ENCODE peak calls at places on chromosomes 16 and 17, in eight cellular contexts. S is ELR; T is NCI-H1092 treated with DMSO at 0.1 percent for 48 hours; Q is stimulated activated CD4-positive, alpha-beta T cell treated with anti-CD3 and anti-CD28 coated beads, Interleukin-1b, Interleukin-23, amount 100 ng/mL, for 1 hour; G is amygdala; L is ELF-1; F is activated CD4-positive, alpha-beta T cell treated with anti-CD3 and anti-CD28 coated beads, Interleukin-2, amount 50 U/mL, for 1 hour; M is WTC11. I is an unnamed sample.

GRCh38 chr17:32558997-32559650 is 72.3 kb downstream of the CDK5R1 start:
- DNase-seq in S (no peak), T (no peak), Q (no peak), G (no peak), L (no peak), F (no peak), M (no peak), I (no peak)

GRCh38 chr16:180101-180920 is at the start of gene HBQ1:
- DNase-seq in S (peak; percentile 11), T (peak; percentile 46), Q (no peak), G (no peak), L (peak; percentile 39), F (peak; percentile 30), M (peak; percentile 60), I (no peak)

GRCh38 chr17:56146005-56146404 is 7.3 kb upstream of the ANKFN1 start:
- DNase-seq in S (no peak), T (no peak), Q (no peak), G (no peak), L (no peak), F (no peak), M (no peak), I (no peak)

GRCh38 chr17:77571562-77571981 is 386.9 kb upstream of the TNRC6C start:
- DNase-seq in S (no peak), T (no peak), Q (no peak), G (no peak), L (no peak), F (peak; percentile 6), M (no peak), I (peak; percentile 65)

GRCh38 chr16:16150117-16150877 is 73.0 kb downstream of the ABCC6 start:
- DNase-seq in S (no peak), T (peak; percentile 82), Q (no peak), G (peak; percentile 37), L (no peak), F (no peak), M (no peak), I (peak; percentile 85)

GRCh38 chr17:19003966-19004600 is 481 bp downstream of the FAM83G start:
- DNase-seq in S (peak; percentile 78), T (no peak), Q (peak; percentile 12), G (no peak), L (peak; percentile 60), F (peak; percentile 38), M (peak; percentile 62), I (no peak)

GRCh38 chr16:56339431-56340195 is 85.7 kb downstream of the AMFR start:
- DNase-seq in S (no peak), T (no peak), Q (no peak), G (no peak), L (no peak), F (no peak), M (no peak), I (no peak)

GRCh38 chr16:81026429-81026828 is 9.2 kb upstream of the ATMIN start:
- DNase-seq in S (no peak), T (no peak), Q (no peak), G (no peak), L (no peak), F (no peak), M (no peak), I (no peak)

GRCh38 chr16:86708431-86708830 is 130.1 kb downstream of the FOXL1 start:
- DNase-seq in S (no peak), T (no peak), Q (no peak), G (no peak), L (no peak), F (no peak), M (no peak), I (no peak)

GRCh38 chr16:89847056-89847929 is 19.0 kb downstream of the SPIRE2 start:
- DNase-seq in S (no peak), T (peak; percentile 10), Q (no peak), G (no peak), L (no peak), F (no peak), M (no peak), I (no peak)

GRCh38 chr16:81723098-81723723 is 55.9 kb upstream of the PLCG2 start:
- DNase-seq in S (peak; percentile 91), T (peak; percentile 82), Q (no peak), G (no peak), L (peak; percentile 55), F (no peak), M (no peak), I (peak; percentile 46)

GRCh38 chr17:48510761-48511604 is 19.8 kb downstream of the HOXB1 start:
- DNase-seq in S (peak; percentile 54), T (no peak), Q (no peak), G (no peak), L (no peak), F (peak; percentile 20), M (no peak), I (no peak)

GRCh38 chr17:73986641-73987177 is 216.8 kb upstream of the RPL38 start:
- DNase-seq in S (no peak), T (no peak), Q (no peak), G (no peak), L (no peak), F (no peak), M (no peak), I (no peak)

GRCh38 chr16:2813661-2814288 is 3.3 kb upstream of the PRSS21 start:
- DNase-seq in S (no peak), T (no peak), Q (no peak), G (no peak), L (no peak), F (no peak), M (no peak), I (no peak)

GRCh38 chr16:87235810-87236515 is 81.2 kb downstream of the C16orf95 start:
- DNase-seq in S (no peak), T (no peak), Q (no peak), G (no peak), L (no peak), F (no peak), M (peak; percentile 35), I (no peak)

GRCh38 chr17:48578616-48579560 is 738 bp upstream of the HOXB4 start:
- DNase-seq in S (no peak), T (no peak), Q (no peak), G (no peak), L (no peak), F (no peak), M (no peak), I (no peak)

GRCh38 chr16:11972128-11972527 is 4.4 kb upstream of the SNX29 start:
- DNase-seq in S (peak; percentile 40), T (no peak), Q (no peak), G (no peak), L (peak; percentile 38), F (no peak), M (peak; percentile 18), I (peak; percentile 31)

GRCh38 chr17:40309031-40309937 is at the start of gene RARA:
- DNase-seq in S (no peak), T (peak; percentile 57), Q (no peak), G (no peak), L (peak; percentile 71), F (no peak), M (peak; percentile 83), I (peak; percentile 83)

GRCh38 chr17:55308613-55309332 is 44.0 kb downstream of the HLF start:
- DNase-seq in S (no peak), T (no peak), Q (no peak), G (no peak), L (no peak), F (no peak), M (no peak), I (no peak)

GRCh38 chr16:87447323-87447722 is 45.5 kb downstream of the ZCCHC14 start:
- DNase-seq in S (peak; percentile 79), T (no peak), Q (no peak), G (no peak), L (no peak), F (no peak), M (no peak), I (no peak)

GRCh38 chr16:50956637-50957036 is 194.4 kb downstream of the SALL1 start:
- DNase-seq in S (no peak), T (no peak), Q (no peak), G (no peak), L (no peak), F (no peak), M (no peak), I (no peak)

GRCh38 chr16:81836279-81837054 is 57.4 kb downstream of the PLCG2 start:
- DNase-seq in S (no peak), T (no peak), Q (no peak), G (no peak), L (no peak), F (no peak), M (no peak), I (no peak)

GRCh38 chr16:49019826-49020401 is 261.7 kb downstream of the CBLN1 start:
- DNase-seq in S (no peak), T (peak; percentile 84), Q (no peak), G (no peak), L (no peak), F (no peak), M (no peak), I (no peak)

GRCh38 chr16:28139530-28139929 is 72.2 kb downstream of the XPO6 start:
- DNase-seq in S (peak; percentile 26), T (no peak), Q (no peak), G (no peak), L (no peak), F (no peak), M (no peak), I (no peak)

GRCh38 chr16:61480250-61480649 is 556.0 kb downstream of the CDH8 start:
- DNase-seq in S (no peak), T (no peak), Q (no peak), G (no peak), L (no peak), F (no peak), M (no peak), I (no peak)

GRCh38 chr16:30114411-30114810 is 1.1 kb upstream of the GDPD3 start:
- DNase-seq in S (no peak), T (no peak), Q (no peak), G (no peak), L (no peak), F (no peak), M (no peak), I (no peak)

GRCh38 chr17:74711058-74711824 is 1.5 kb downstream of the CD300LF start:
- DNase-seq in S (no peak), T (no peak), Q (no peak), G (no peak), L (no peak), F (no peak), M (no peak), I (no peak)

GRCh38 chr16:17313085-17313611 is 157.6 kb downstream of the XYLT1 start:
- DNase-seq in S (no peak), T (no peak), Q (no peak), G (no peak), L (no peak), F (no peak), M (no peak), I (peak; percentile 36)

GRCh38 chr16:19463468-19464315 is 46.0 kb downstream of the TMC5 start:
- DNase-seq in S (peak; percentile 60), T (peak; percentile 62), Q (no peak), G (no peak), L (peak; percentile 53), F (no peak), M (no peak), I (no peak)

GRCh38 chr17:31095239-31096105 is 695 bp downstream of the NF1 start:
- DNase-seq in S (peak; percentile 80), T (peak; percentile 37), Q (peak; percentile 0), G (no peak), L (peak; percentile 72), F (peak; percentile 19), M (peak; percentile 80), I (peak; percentile 52)

GRCh38 chr16:74724820-74725549 is 24.3 kb upstream of the MLKL start:
- DNase-seq in S (peak; percentile 86), T (no peak), Q (no peak), G (peak; percentile 92), L (no peak), F (no peak), M (no peak), I (peak; percentile 97)